ENCODE peak calls at places on chromosome 1, in nine cellular contexts. One of them, this sample, is unnamed.
A peak's percentile ranks its signal among the peaks of the same experiment; 100 is the strongest.

GRCh38 chr1:97505816-97506215 is 415.0 kb downstream of the DPYD start:
- DNase-seq in HFFc6: no peak
- DNase-seq in aorta: no peak
- DNase-seq in activated T-cell treated with anti-CD3 and anti-CD28 coated beads, Interleukin-2, amount 50 U/mL, for 1 hour: no peak
- DNase-seq in stimulated activated CD8-positive, alpha-beta memory T cell treated with anti-CD3 and anti-CD28 coated beads, Interleukin-4, amount 100 ng/mL, for 24 hours: no peak
- DNase-seq in ELF-1: no peak
- DNase-seq in activated CD4-positive, alpha-beta T cell treated with anti-CD3 and anti-CD28 coated beads, Interleukin-2, amount 50 U/mL, for 24 hours: no peak
- DNase-seq in astrocyte of the cerebellum: no peak
- DNase-seq in cortex of kidney: no peak
- DNase-seq in this sample: no peak

GRCh38 chr1:36986241-36986955 is 47.9 kb downstream of the GRIK3 start:
- DNase-seq in HFFc6: no peak
- DNase-seq in aorta: no peak
- DNase-seq in activated T-cell treated with anti-CD3 and anti-CD28 coated beads, Interleukin-2, amount 50 U/mL, for 1 hour: no peak
- DNase-seq in stimulated activated CD8-positive, alpha-beta memory T cell treated with anti-CD3 and anti-CD28 coated beads, Interleukin-4, amount 100 ng/mL, for 24 hours: no peak
- DNase-seq in ELF-1: no peak
- DNase-seq in activated CD4-positive, alpha-beta T cell treated with anti-CD3 and anti-CD28 coated beads, Interleukin-2, amount 50 U/mL, for 24 hours: no peak
- DNase-seq in astrocyte of the cerebellum: no peak
- DNase-seq in cortex of kidney: no peak
- DNase-seq in this sample: no peak

GRCh38 chr1:93670141-93670540 is 11.5 kb downstream of the BCAR3 start:
- DNase-seq in HFFc6: peak; percentile 77
- DNase-seq in aorta: no peak
- DNase-seq in activated T-cell treated with anti-CD3 and anti-CD28 coated beads, Interleukin-2, amount 50 U/mL, for 1 hour: no peak
- DNase-seq in stimulated activated CD8-positive, alpha-beta memory T cell treated with anti-CD3 and anti-CD28 coated beads, Interleukin-4, amount 100 ng/mL, for 24 hours: no peak
- DNase-seq in ELF-1: no peak
- DNase-seq in activated CD4-positive, alpha-beta T cell treated with anti-CD3 and anti-CD28 coated beads, Interleukin-2, amount 50 U/mL, for 24 hours: no peak
- DNase-seq in astrocyte of the cerebellum: peak; percentile 89
- DNase-seq in cortex of kidney: no peak
- DNase-seq in this sample: no peak

GRCh38 chr1:5393591-5393990 is 598.6 kb downstream of the NPHP4 start:
- DNase-seq in HFFc6: no peak
- DNase-seq in aorta: no peak
- DNase-seq in activated T-cell treated with anti-CD3 and anti-CD28 coated beads, Interleukin-2, amount 50 U/mL, for 1 hour: no peak
- DNase-seq in stimulated activated CD8-positive, alpha-beta memory T cell treated with anti-CD3 and anti-CD28 coated beads, Interleukin-4, amount 100 ng/mL, for 24 hours: no peak
- DNase-seq in ELF-1: peak; percentile 41
- DNase-seq in activated CD4-positive, alpha-beta T cell treated with anti-CD3 and anti-CD28 coated beads, Interleukin-2, amount 50 U/mL, for 24 hours: no peak
- DNase-seq in astrocyte of the cerebellum: no peak
- DNase-seq in cortex of kidney: no peak
- DNase-seq in this sample: no peak

GRCh38 chr1:89556716-89557442 is 32.2 kb downstream of the LRRC8B start:
- DNase-seq in HFFc6: no peak
- DNase-seq in aorta: no peak
- DNase-seq in activated T-cell treated with anti-CD3 and anti-CD28 coated beads, Interleukin-2, amount 50 U/mL, for 1 hour: no peak
- DNase-seq in stimulated activated CD8-positive, alpha-beta memory T cell treated with anti-CD3 and anti-CD28 coated beads, Interleukin-4, amount 100 ng/mL, for 24 hours: no peak
- DNase-seq in ELF-1: no peak
- DNase-seq in activated CD4-positive, alpha-beta T cell treated with anti-CD3 and anti-CD28 coated beads, Interleukin-2, amount 50 U/mL, for 24 hours: no peak
- DNase-seq in astrocyte of the cerebellum: no peak
- DNase-seq in cortex of kidney: no peak
- DNase-seq in this sample: no peak

GRCh38 chr1:186681806-186682205 is 1.6 kb upstream of the PTGS2 start:
- DNase-seq in HFFc6: no peak
- DNase-seq in aorta: no peak
- DNase-seq in activated T-cell treated with anti-CD3 and anti-CD28 coated beads, Interleukin-2, amount 50 U/mL, for 1 hour: no peak
- DNase-seq in stimulated activated CD8-positive, alpha-beta memory T cell treated with anti-CD3 and anti-CD28 coated beads, Interleukin-4, amount 100 ng/mL, for 24 hours: no peak
- DNase-seq in ELF-1: no peak
- DNase-seq in activated CD4-positive, alpha-beta T cell treated with anti-CD3 and anti-CD28 coated beads, Interleukin-2, amount 50 U/mL, for 24 hours: no peak
- DNase-seq in astrocyte of the cerebellum: no peak
- DNase-seq in cortex of kidney: no peak
- DNase-seq in this sample: no peak

GRCh38 chr1:116948642-116949041 is 38.9 kb downstream of the PTGFRN start:
- DNase-seq in HFFc6: no peak
- DNase-seq in aorta: no peak
- DNase-seq in activated T-cell treated with anti-CD3 and anti-CD28 coated beads, Interleukin-2, amount 50 U/mL, for 1 hour: no peak
- DNase-seq in stimulated activated CD8-positive, alpha-beta memory T cell treated with anti-CD3 and anti-CD28 coated beads, Interleukin-4, amount 100 ng/mL, for 24 hours: no peak
- DNase-seq in ELF-1: no peak
- DNase-seq in activated CD4-positive, alpha-beta T cell treated with anti-CD3 and anti-CD28 coated beads, Interleukin-2, amount 50 U/mL, for 24 hours: no peak
- DNase-seq in astrocyte of the cerebellum: no peak
- DNase-seq in cortex of kidney: no peak
- DNase-seq in this sample: no peak

GRCh38 chr1:220529530-220529920 is 1.6 kb downstream of the MARK1 start:
- DNase-seq in HFFc6: no peak
- DNase-seq in aorta: no peak
- DNase-seq in activated T-cell treated with anti-CD3 and anti-CD28 coated beads, Interleukin-2, amount 50 U/mL, for 1 hour: no peak
- DNase-seq in stimulated activated CD8-positive, alpha-beta memory T cell treated with anti-CD3 and anti-CD28 coated beads, Interleukin-4, amount 100 ng/mL, for 24 hours: no peak
- DNase-seq in ELF-1: peak; percentile 8
- DNase-seq in activated CD4-positive, alpha-beta T cell treated with anti-CD3 and anti-CD28 coated beads, Interleukin-2, amount 50 U/mL, for 24 hours: no peak
- DNase-seq in astrocyte of the cerebellum: no peak
- DNase-seq in cortex of kidney: no peak
- DNase-seq in this sample: no peak

GRCh38 chr1:95229042-95229441 is 5.0 kb upstream of the RWDD3 start:
- DNase-seq in HFFc6: no peak
- DNase-seq in aorta: no peak
- DNase-seq in activated T-cell treated with anti-CD3 and anti-CD28 coated beads, Interleukin-2, amount 50 U/mL, for 1 hour: no peak
- DNase-seq in stimulated activated CD8-positive, alpha-beta memory T cell treated with anti-CD3 and anti-CD28 coated beads, Interleukin-4, amount 100 ng/mL, for 24 hours: no peak
- DNase-seq in ELF-1: no peak
- DNase-seq in activated CD4-positive, alpha-beta T cell treated with anti-CD3 and anti-CD28 coated beads, Interleukin-2, amount 50 U/mL, for 24 hours: no peak
- DNase-seq in astrocyte of the cerebellum: no peak
- DNase-seq in cortex of kidney: no peak
- DNase-seq in this sample: no peak